ENCODE peak calls at places on chromosomes 16 and 17, in ten cellular contexts. One of them, this sample, is unnamed.

GRCh38 chr17:38893113-38893512 is 23.3 kb downstream of the LASP1 start:
- DNase-seq in heart left ventricle: no peak
- DNase-seq in CD4-positive, alpha-beta T cell: no peak
- DNase-seq in heart right ventricle: no peak
- DNase-seq in tibial artery: no peak
- DNase-seq in kidney: no peak
- DNase-seq in fibroblast of lung: no peak
- DNase-seq in tibial nerve: no peak
- DNase-seq in uterus: no peak
- DNase-seq in testis: no peak
- DNase-seq in this sample: no peak

GRCh38 chr17:77361986-77362620 is 221.3 kb downstream of the SEC14L1 start:
- DNase-seq in kidney: no peak
- DNase-seq in heart right ventricle: no peak
- DNase-seq in uterus: no peak
- DNase-seq in heart left ventricle: no peak
- DNase-seq in testis: no peak
- DNase-seq in tibial artery: no peak
- DNase-seq in tibial nerve: peak; percentile 5
- DNase-seq in fibroblast of lung: no peak
- DNase-seq in CD4-positive, alpha-beta T cell: no peak
- DNase-seq in this sample: no peak

GRCh38 chr17:51850206-51850605 is 308.3 kb downstream of the CA10 start:
- DNase-seq in heart right ventricle: no peak
- DNase-seq in heart left ventricle: no peak
- DNase-seq in tibial artery: no peak
- DNase-seq in CD4-positive, alpha-beta T cell: no peak
- DNase-seq in kidney: no peak
- DNase-seq in uterus: no peak
- DNase-seq in fibroblast of lung: no peak
- DNase-seq in testis: no peak
- DNase-seq in tibial nerve: no peak
- DNase-seq in this sample: no peak

GRCh38 chr17:19744922-19745757 is 3.0 kb downstream of the ALDH3A1 start:
- DNase-seq in tibial nerve: peak; percentile 95
- DNase-seq in heart right ventricle: peak; percentile 93
- DNase-seq in CD4-positive, alpha-beta T cell: peak; percentile 87
- DNase-seq in kidney: peak; percentile 96
- DNase-seq in tibial artery: peak; percentile 94
- DNase-seq in testis: peak; percentile 97
- DNase-seq in uterus: peak; percentile 94
- DNase-seq in heart left ventricle: peak; percentile 92
- DNase-seq in fibroblast of lung: peak; percentile 60
- DNase-seq in this sample: peak; percentile 72

GRCh38 chr17:67420994-67421393 is 43.9 kb downstream of the PITPNC1 start:
- DNase-seq in testis: no peak
- DNase-seq in tibial artery: no peak
- DNase-seq in tibial nerve: no peak
- DNase-seq in CD4-positive, alpha-beta T cell: no peak
- DNase-seq in heart left ventricle: no peak
- DNase-seq in heart right ventricle: no peak
- DNase-seq in fibroblast of lung: peak; percentile 6
- DNase-seq in uterus: no peak
- DNase-seq in kidney: no peak
- DNase-seq in this sample: no peak

GRCh38 chr17:5921919-5922318 is 148.3 kb upstream of the WSCD1 start:
- DNase-seq in testis: no peak
- DNase-seq in uterus: no peak
- DNase-seq in kidney: no peak
- DNase-seq in heart left ventricle: no peak
- DNase-seq in heart right ventricle: no peak
- DNase-seq in CD4-positive, alpha-beta T cell: no peak
- DNase-seq in tibial nerve: no peak
- DNase-seq in tibial artery: no peak
- DNase-seq in fibroblast of lung: peak; percentile 33
- DNase-seq in this sample: no peak

GRCh38 chr16:74748042-74748709 is 26.4 kb downstream of the FA2H start:
- DNase-seq in kidney: no peak
- DNase-seq in uterus: no peak
- DNase-seq in fibroblast of lung: no peak
- DNase-seq in heart right ventricle: no peak
- DNase-seq in CD4-positive, alpha-beta T cell: no peak
- DNase-seq in testis: no peak
- DNase-seq in tibial artery: no peak
- DNase-seq in heart left ventricle: no peak
- DNase-seq in tibial nerve: no peak
- DNase-seq in this sample: no peak

GRCh38 chr17:39658760-39659159 is 6.4 kb upstream of the TCAP start:
- DNase-seq in tibial nerve: no peak
- DNase-seq in heart right ventricle: no peak
- DNase-seq in heart left ventricle: no peak
- DNase-seq in tibial artery: no peak
- DNase-seq in testis: no peak
- DNase-seq in kidney: no peak
- DNase-seq in fibroblast of lung: no peak
- DNase-seq in uterus: no peak
- DNase-seq in CD4-positive, alpha-beta T cell: no peak
- DNase-seq in this sample: no peak

GRCh38 chr17:28270055-28270454 is 48.9 kb upstream of the TMEM97 start:
- DNase-seq in testis: no peak
- DNase-seq in kidney: no peak
- DNase-seq in fibroblast of lung: no peak
- DNase-seq in uterus: no peak
- DNase-seq in heart right ventricle: no peak
- DNase-seq in heart left ventricle: no peak
- DNase-seq in tibial nerve: no peak
- DNase-seq in tibial artery: no peak
- DNase-seq in CD4-positive, alpha-beta T cell: no peak
- DNase-seq in this sample: no peak

GRCh38 chr16:11989238-11990160 is 13.0 kb downstream of the SNX29 start:
- DNase-seq in CD4-positive, alpha-beta T cell: no peak
- DNase-seq in uterus: no peak
- DNase-seq in tibial artery: no peak
- DNase-seq in tibial nerve: no peak
- DNase-seq in heart left ventricle: peak; percentile 46
- DNase-seq in heart right ventricle: no peak
- DNase-seq in fibroblast of lung: no peak
- DNase-seq in kidney: no peak
- DNase-seq in testis: no peak
- DNase-seq in this sample: no peak

GRCh38 chr17:7825206-7825980 is 8.6 kb upstream of the KDM6B start:
- DNase-seq in fibroblast of lung: peak; percentile 5
- DNase-seq in CD4-positive, alpha-beta T cell: no peak
- DNase-seq in kidney: no peak
- DNase-seq in heart right ventricle: no peak
- DNase-seq in tibial nerve: no peak
- DNase-seq in heart left ventricle: no peak
- DNase-seq in tibial artery: no peak
- DNase-seq in uterus: no peak
- DNase-seq in testis: no peak
- DNase-seq in this sample: no peak

GRCh38 chr17:19579867-19580565 is 46.4 kb downstream of the SLC47A1 start:
- DNase-seq in kidney: no peak
- DNase-seq in tibial artery: no peak
- DNase-seq in tibial nerve: no peak
- DNase-seq in CD4-positive, alpha-beta T cell: no peak
- DNase-seq in heart right ventricle: peak; percentile 17
- DNase-seq in heart left ventricle: no peak
- DNase-seq in uterus: peak; percentile 52
- DNase-seq in fibroblast of lung: peak; percentile 17
- DNase-seq in testis: peak; percentile 33
- DNase-seq in this sample: no peak

GRCh38 chr16:35480361-35480760 is 2020.9 kb downstream of the TP53TG3F start:
- DNase-seq in tibial nerve: no peak
- DNase-seq in heart right ventricle: no peak
- DNase-seq in testis: no peak
- DNase-seq in kidney: no peak
- DNase-seq in heart left ventricle: no peak
- DNase-seq in fibroblast of lung: no peak
- DNase-seq in tibial artery: no peak
- DNase-seq in CD4-positive, alpha-beta T cell: no peak
- DNase-seq in uterus: no peak
- DNase-seq in this sample: no peak
- H3K9me3 ChIP-seq in tibial nerve: no peaks in the 10 kb centered on the region
- H3K9me3 ChIP-seq in heart right ventricle: no peaks in the 10 kb centered on the region
- H3K9me3 ChIP-seq in testis: no peaks in the 10 kb centered on the region
- H3K9me3 ChIP-seq in kidney: no peaks in the 10 kb centered on the region
- H3K9me3 ChIP-seq in heart left ventricle: no peaks in the 10 kb centered on the region
- H3K9me3 ChIP-seq in fibroblast of lung: no peaks in the 10 kb centered on the region
- H3K9me3 ChIP-seq in tibial artery: no peaks in the 10 kb centered on the region
- H3K9me3 ChIP-seq in CD4-positive, alpha-beta T cell: peaks cover 4% of the 10 kb centered on the region
- H3K9me3 ChIP-seq in uterus: no peaks in the 10 kb centered on the region
- H3K9me3 ChIP-seq in this sample: peaks cover 5% of the 10 kb centered on the region

DNA sequence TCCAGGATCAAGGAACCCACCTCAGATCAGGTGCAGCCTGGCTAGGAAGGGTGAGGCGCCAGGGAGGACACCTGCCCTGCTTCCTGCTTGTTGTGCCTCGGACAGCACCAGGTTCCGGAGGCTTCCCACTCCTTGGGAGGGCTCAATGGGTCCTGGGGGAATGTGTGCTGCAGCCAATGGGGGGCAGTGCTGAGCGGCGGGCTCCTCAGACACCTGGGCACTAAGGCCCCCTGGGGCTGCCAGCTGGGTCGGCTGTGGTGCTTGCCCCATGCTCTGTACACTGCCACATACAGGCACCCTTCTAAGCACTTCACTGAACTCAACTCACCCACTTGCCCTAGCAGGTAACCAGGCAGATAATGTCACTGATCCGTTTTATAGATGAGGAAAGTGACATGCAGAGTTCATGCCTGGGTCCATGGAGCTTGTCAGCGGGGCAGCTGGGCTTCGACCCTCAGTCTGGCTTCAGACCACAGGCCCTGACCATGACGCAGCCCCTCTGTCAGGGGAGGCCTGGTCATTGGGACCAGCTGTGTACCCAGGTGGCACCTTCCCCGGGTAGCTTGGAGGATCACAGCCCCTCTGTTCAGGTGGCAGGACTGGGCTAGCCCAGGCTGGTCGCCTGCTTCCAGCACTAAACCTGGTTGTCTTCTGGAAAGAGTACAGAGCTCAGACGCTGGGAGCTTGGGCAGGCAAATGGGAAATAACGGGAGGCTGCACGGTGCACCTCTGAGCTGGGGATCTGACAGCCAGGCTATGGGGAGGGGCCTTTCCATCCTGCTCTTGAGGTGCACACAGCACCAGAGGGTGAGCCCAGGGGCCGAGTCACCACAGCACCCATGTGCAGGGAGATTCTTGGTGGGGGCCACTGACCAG is 8.2 kb downstream of the FN3K start:
- DNase-seq in heart right ventricle: no peak
- DNase-seq in kidney: no peak
- DNase-seq in tibial nerve: no peak
- DNase-seq in CD4-positive, alpha-beta T cell: no peak
- DNase-seq in heart left ventricle: no peak
- DNase-seq in uterus: no peak
- DNase-seq in fibroblast of lung: no peak
- DNase-seq in testis: no peak
- DNase-seq in tibial artery: no peak
- DNase-seq in this sample: no peak
- H3K9me3 ChIP-seq in heart right ventricle: no peaks in the 10 kb centered on the region
- H3K9me3 ChIP-seq in kidney: no peaks in the 10 kb centered on the region
- H3K9me3 ChIP-seq in tibial nerve: no peaks in the 10 kb centered on the region
- H3K9me3 ChIP-seq in CD4-positive, alpha-beta T cell: no peaks in the 10 kb centered on the region
- H3K9me3 ChIP-seq in heart left ventricle: no peaks in the 10 kb centered on the region
- H3K9me3 ChIP-seq in uterus: peaks cover 6% of the 10 kb centered on the region
- H3K9me3 ChIP-seq in fibroblast of lung: peaks cover 3% of the 10 kb centered on the region
- H3K9me3 ChIP-seq in testis: no peaks in the 10 kb centered on the region
- H3K9me3 ChIP-seq in tibial artery: no peaks in the 10 kb centered on the region
- H3K9me3 ChIP-seq in this sample: no peaks in the 10 kb centered on the region

GRCh38 chr17:18028684-18029540 is 10.1 kb downstream of the ATPAF2 start:
- DNase-seq in heart right ventricle: no peak
- DNase-seq in testis: no peak
- DNase-seq in uterus: no peak
- DNase-seq in heart left ventricle: no peak
- DNase-seq in tibial artery: no peak
- DNase-seq in kidney: no peak
- DNase-seq in CD4-positive, alpha-beta T cell: no peak
- DNase-seq in tibial nerve: no peak
- DNase-seq in fibroblast of lung: no peak
- DNase-seq in this sample: no peak
- H3K9me3 ChIP-seq in heart right ventricle: no peaks in the 10 kb centered on the region
- H3K9me3 ChIP-seq in testis: no peaks in the 10 kb centered on the region
- H3K9me3 ChIP-seq in uterus: no peaks in the 10 kb centered on the region
- H3K9me3 ChIP-seq in heart left ventricle: no peaks in the 10 kb centered on the region
- H3K9me3 ChIP-seq in tibial artery: no peaks in the 10 kb centered on the region
- H3K9me3 ChIP-seq in kidney: no peaks in the 10 kb centered on the region
- H3K9me3 ChIP-seq in CD4-positive, alpha-beta T cell: no peaks in the 10 kb centered on the region
- H3K9me3 ChIP-seq in tibial nerve: no peaks in the 10 kb centered on the region
- H3K9me3 ChIP-seq in fibroblast of lung: no peaks in the 10 kb centered on the region
- H3K9me3 ChIP-seq in this sample: no peaks in the 10 kb centered on the region

DNA sequence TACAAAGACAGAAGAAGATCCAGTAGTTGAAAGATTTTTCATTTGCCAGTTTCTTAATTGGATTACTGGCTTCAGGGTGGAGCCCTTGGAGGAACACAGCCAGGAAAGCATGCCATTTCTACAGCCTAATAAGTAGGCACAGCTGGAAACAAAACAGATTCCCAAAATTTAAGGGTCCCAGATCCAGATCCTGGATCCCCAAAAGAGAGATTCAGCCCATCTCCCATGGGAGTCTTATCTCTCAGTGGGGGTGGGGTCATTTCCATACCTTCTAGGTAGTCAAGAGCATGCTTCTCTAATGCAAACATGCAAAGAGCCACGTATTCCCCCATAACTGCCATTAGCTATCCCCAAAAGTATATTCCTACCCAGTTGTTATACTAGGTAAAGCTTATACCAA is 49.9 kb downstream of the SCPEP1 start:
- DNase-seq in testis: no peak
- DNase-seq in fibroblast of lung: no peak
- DNase-seq in tibial artery: no peak
- DNase-seq in tibial nerve: no peak
- DNase-seq in uterus: no peak
- DNase-seq in heart right ventricle: no peak
- DNase-seq in heart left ventricle: no peak
- DNase-seq in kidney: no peak
- DNase-seq in CD4-positive, alpha-beta T cell: no peak
- DNase-seq in this sample: no peak
- H3K9me3 ChIP-seq in testis: no peaks in the 10 kb centered on the region
- H3K9me3 ChIP-seq in fibroblast of lung: no peaks in the 10 kb centered on the region
- H3K9me3 ChIP-seq in tibial artery: no peaks in the 10 kb centered on the region
- H3K9me3 ChIP-seq in tibial nerve: no peaks in the 10 kb centered on the region
- H3K9me3 ChIP-seq in uterus: no peaks in the 10 kb centered on the region
- H3K9me3 ChIP-seq in heart right ventricle: no peaks in the 10 kb centered on the region
- H3K9me3 ChIP-seq in heart left ventricle: no peaks in the 10 kb centered on the region
- H3K9me3 ChIP-seq in kidney: peaks cover 8% of the 10 kb centered on the region
- H3K9me3 ChIP-seq in CD4-positive, alpha-beta T cell: peaks cover 14% of the 10 kb centered on the region
- H3K9me3 ChIP-seq in this sample: no peaks in the 10 kb centered on the region